ENCODE peak calls at places on chromosomes 13 and 19, in six cellular contexts. Z, M, S, I, T and V are unnamed samples.

GRCh38 chr19:35500611-35501010 is 10.3 kb upstream of the KRTDAP start:
- DNase-seq in Z (no peak), M (no peak), S (no peak), I (no peak), T (no peak), V (no peak)

GRCh38 chr19:33464733-33465115 is 56.9 kb downstream of the PEPD start:
- DNase-seq in Z (no peak), T (no peak), I (no peak), M (no peak), S (no peak), V (no peak)

GRCh38 chr19:30227661-30228112 is 144.5 kb upstream of the ZNF536 start:
- DNase-seq in M (no peak), Z (peak), S (no peak), I (peak), T (peak), V (peak)

GRCh38 chr19:30228726-30229523 is 143.3 kb upstream of the ZNF536 start:
- DNase-seq in M (no peak), I (peak), Z (no peak), T (no peak), S (no peak), V (no peak)

GRCh38 chr19:57803594-57804325 is 11.0 kb downstream of the ZNF552 start:
- DNase-seq in Z (peak), S (peak), I (no peak), M (no peak), T (no peak), V (peak)

GRCh38 chr13:65336916-65337315 is 1893.2 kb downstream of the PCDH9 start:
- DNase-seq in S (peak), I (no peak), Z (no peak), T (no peak), M (peak), V (no peak)

GRCh38 chr13:31172535-31172934 is 10.8 kb upstream of the HSPH1 start:
- DNase-seq in M (peak), S (peak), I (no peak), T (no peak), Z (no peak), V (no peak)

GRCh38 chr19:57302727-57303401 is 17.4 kb upstream of the ZNF543 start:
- DNase-seq in S (no peak), T (no peak), Z (no peak), I (no peak), M (no peak), V (no peak)

GRCh38 chr19:49340865-49341718 is 5.9 kb downstream of the CD37 start:
- DNase-seq in M (no peak), T (no peak), S (no peak), I (peak), Z (no peak), V (no peak)

GRCh38 chr13:41061914-41062837 is 867 bp downstream of the WBP4 start:
- DNase-seq in Z (no peak), I (no peak), S (no peak), T (no peak), M (no peak), V (no peak)

GRCh38 chr19:18229474-18229873 is 3.2 kb upstream of the PDE4C start:
- DNase-seq in I (no peak), Z (no peak), S (no peak), M (no peak), T (no peak), V (no peak)

GRCh38 chr19:35872180-35872579 is 3.8 kb downstream of the APLP1 start:
- DNase-seq in T (no peak), I (no peak), M (no peak), Z (no peak), S (no peak), V (no peak)

GRCh38 chr19:29076161-29076560 is 136.8 kb downstream of the UQCRFS1 start:
- DNase-seq in M (no peak), S (no peak), I (no peak), Z (no peak), T (no peak), V (no peak)

GRCh38 chr13:101424381-101425155 is 8.3 kb upstream of the NALCN start:
- DNase-seq in S (peak), I (no peak), M (no peak), Z (no peak), T (no peak), V (no peak)

GRCh38 chr19:47762615-47763308 is 15.7 kb upstream of the SELENOW start:
- DNase-seq in S (no peak), Z (no peak), M (no peak), I (no peak), T (peak), V (no peak)

GRCh38 chr13:98386632-98387031 is 190.3 kb downstream of the STK24 start:
- DNase-seq in I (no peak), T (no peak), S (no peak), M (no peak), Z (no peak), V (no peak)

GRCh38 chr13:99990045-99990977 is 8.7 kb downstream of the ZIC2 start:
- DNase-seq in M (no peak), I (no peak), T (no peak), S (no peak), Z (peak), V (no peak)

GRCh38 chr13:93690139-93690538 is 463.5 kb downstream of the GPC6 start:
- DNase-seq in S (no peak), I (no peak), M (no peak), T (no peak), Z (no peak), V (no peak)

GRCh38 chr13:35898041-35898440 is 233.1 kb downstream of the DCLK1 start:
- DNase-seq in S (no peak), T (no peak), I (no peak), M (no peak), Z (no peak), V (no peak)

GRCh38 chr13:30864352-30865130 is 41.5 kb upstream of the MEDAG start:
- DNase-seq in T (no peak), I (no peak), Z (no peak), M (peak), S (peak), V (no peak)

DNA sequence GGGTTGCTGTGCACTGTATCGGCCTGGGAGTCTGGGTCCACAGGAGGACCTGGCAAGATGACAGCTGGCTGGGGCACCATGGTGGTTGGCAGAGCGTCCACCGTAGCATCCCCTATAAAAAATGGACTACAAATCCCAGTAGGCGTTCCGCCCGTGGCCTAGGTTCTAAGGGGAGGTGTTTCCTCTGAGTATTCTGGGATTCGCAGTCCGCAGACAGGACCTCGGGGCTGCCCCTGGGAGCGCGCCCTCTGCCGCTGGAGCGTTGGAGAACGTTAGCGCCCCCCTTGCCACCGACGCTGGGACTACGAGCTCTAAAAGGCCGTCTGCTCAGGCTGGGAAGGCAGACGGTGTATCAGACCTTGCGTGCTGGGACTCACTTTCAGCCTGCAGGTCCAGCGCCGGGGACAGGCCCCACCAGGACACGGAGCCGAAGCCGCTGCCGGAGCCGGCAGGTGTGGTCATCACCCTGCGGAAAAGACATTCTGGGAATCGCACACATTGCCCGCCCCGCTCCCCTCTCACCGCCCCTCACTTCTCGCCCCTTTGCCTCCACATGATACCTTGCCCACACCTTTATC is 372 bp downstream of the DNAAF3 start:
- DNase-seq in M (no peak), I (peak), Z (no peak), S (no peak), T (peak), V (peak)
- TF ChIP-seq CTCF in M (peak), I (no peak), Z (no peak), S (peak), T (peak), V (peak)

GRCh38 chr13:47005761-47006414 is 109.0 kb upstream of the HTR2A start:
- DNase-seq in I (no peak), T (no peak), M (no peak), S (no peak), Z (no peak), V (no peak)

GRCh38 chr13:47008318-47008717 is 111.5 kb upstream of the HTR2A start:
- DNase-seq in S (no peak), T (no peak), I (no peak), Z (no peak), M (no peak), V (no peak)

GRCh38 chr13:47000166-47000565 is 103.3 kb upstream of the HTR2A start:
- DNase-seq in I (no peak), Z (no peak), M (no peak), T (no peak), S (no peak), V (no peak)

GRCh38 chr13:47004552-47004951 is 107.7 kb upstream of the HTR2A start:
- DNase-seq in T (no peak), S (no peak), M (no peak), Z (no peak), I (no peak), V (no peak)

DNA sequence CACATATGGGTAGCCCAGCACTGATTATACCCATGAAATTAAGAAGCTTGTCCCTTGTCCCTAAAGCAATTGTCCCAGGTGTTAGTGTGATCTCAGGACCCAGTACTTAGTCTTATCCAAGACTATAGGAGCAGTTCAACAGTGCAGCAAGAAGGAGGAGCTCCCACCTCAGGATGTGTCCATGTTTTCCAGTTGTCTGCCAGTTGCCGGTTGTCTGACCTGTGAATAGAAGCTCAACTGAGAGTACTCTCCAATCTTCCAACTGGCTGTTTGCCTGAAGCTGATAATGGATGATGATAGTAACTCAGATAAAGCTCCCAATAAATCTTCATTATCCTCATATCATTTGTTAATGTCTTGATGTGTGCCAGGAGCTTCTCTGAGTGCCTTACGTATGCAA is 107.2 kb upstream of the HTR2A start:
- DNase-seq in S (no peak), I (no peak), M (no peak), T (no peak), Z (no peak), V (no peak)
- TF ChIP-seq CTCF in S (peak), I (no peak), M (no peak), T (no peak), Z (no peak), V (no peak)

DNA sequence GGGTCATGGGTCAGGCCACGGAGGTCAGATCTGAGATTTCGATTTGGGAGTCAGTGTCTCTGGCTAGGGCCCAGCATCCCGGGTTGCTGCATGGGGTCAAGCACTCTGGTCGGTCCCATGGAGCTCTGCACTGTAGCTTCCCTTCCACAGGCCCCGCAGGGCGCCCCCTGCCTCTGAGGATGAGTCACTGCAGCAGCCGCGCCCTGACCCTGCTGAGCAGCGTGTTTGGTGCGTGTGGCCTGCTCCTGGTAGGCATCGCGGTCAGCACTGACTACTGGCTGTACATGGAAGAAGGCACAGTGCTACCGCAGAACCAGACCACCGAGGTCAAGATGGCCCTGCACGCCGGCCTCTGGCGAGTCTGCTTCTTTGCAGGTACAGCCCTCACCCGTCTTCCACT is 3.6 kb downstream of the CACNG7 start:
- DNase-seq in M (no peak), S (no peak), T (no peak), I (no peak), Z (no peak), V (peak)
- TF ChIP-seq CTCF in M (peak), S (peak), T (no peak), I (no peak), Z (no peak), V (peak)

GRCh38 chr19:8585057-8585893 is 8.0 kb upstream of the MYO1F start:
- DNase-seq in I (no peak), T (no peak), Z (no peak), M (no peak), S (no peak), V (no peak)
- TF ChIP-seq CTCF in I (no peak), T (no peak), Z (no peak), M (no peak), S (no peak), V (no peak)